ENCODE peak calls at places on chromosomes 2 and 18, in six cellular contexts. W is fibroblast of lung, X is dorsolateral prefrontal cortex, U is endodermal cell, V is MM.1S, R is left ventricle myocardium inferior. Y is an unnamed sample.

GRCh38 chr2:222318026-222318711 is 19.4 kb upstream of the PAX3 start:
- DNase-seq in V (peak), R (peak), W (peak), U (peak), X (peak), Y (peak)

GRCh38 chr2:109213646-109214417 is 84.8 kb downstream of the SH3RF3 start:
- DNase-seq in W (peak), X (no peak), V (peak), R (no peak), U (no peak), Y (peak)

GRCh38 chr18:48207733-48208132 is 201.4 kb downstream of the ZBTB7C start:
- DNase-seq in V (no peak), W (no peak), X (no peak), U (no peak), R (no peak), Y (no peak)

GRCh38 chr2:44777542-44777941 is 164.0 kb upstream of the SIX3 start:
- DNase-seq in U (no peak), W (no peak), V (no peak), X (no peak), R (no peak), Y (no peak)

GRCh38 chr2:150466770-150467640 is 20.5 kb downstream of the RND3 start:
- DNase-seq in R (no peak), U (no peak), X (no peak), V (no peak), W (peak), Y (no peak)

GRCh38 chr2:135819211-135819610 is 17.8 kb downstream of the LCT start:
- DNase-seq in W (peak), X (no peak), V (no peak), R (no peak), U (peak), Y (no peak)

GRCh38 chr2:235765181-235765820 is 271.5 kb downstream of the AGAP1 start:
- DNase-seq in V (no peak), W (peak), X (peak), U (peak), R (no peak), Y (no peak)

GRCh38 chr2:120774557-120775160 is 39.0 kb downstream of the GLI2 start:
- DNase-seq in R (peak), X (no peak), U (peak), V (no peak), W (no peak), Y (no peak)

GRCh38 chr18:42072407-42072806 is 117.4 kb downstream of the PIK3C3 start:
- DNase-seq in R (no peak), W (no peak), U (no peak), X (no peak), V (no peak), Y (no peak)

GRCh38 chr2:213216461-213216860 is 65.0 kb upstream of the IKZF2 start:
- DNase-seq in U (no peak), V (no peak), W (peak), X (no peak), R (no peak), Y (no peak)

GRCh38 chr2:27798948-27799645 is 27.6 kb downstream of the MRPL33 start:
- DNase-seq in U (peak), W (peak), X (peak), R (peak), V (no peak), Y (peak)

GRCh38 chr2:200466703-200467418 is 43.0 kb downstream of the KCTD18 start:
- DNase-seq in X (no peak), R (no peak), W (no peak), U (no peak), V (no peak), Y (peak)

GRCh38 chr2:124254621-124255020 is 229.5 kb downstream of the CNTNAP5 start:
- DNase-seq in U (no peak), R (no peak), W (peak), X (no peak), V (no peak), Y (no peak)

GRCh38 chr18:71995895-71996443 is 548.2 kb downstream of the CBLN2 start:
- DNase-seq in X (no peak), W (no peak), V (no peak), U (no peak), R (no peak), Y (no peak)

GRCh38 chr2:98502556-98503335 is 58.1 kb downstream of the INPP4A start:
- DNase-seq in V (peak), R (no peak), W (peak), X (no peak), U (peak), Y (peak)

GRCh38 chr2:203237501-203238238 is 1.1 kb upstream of the CYP20A1 start:
- DNase-seq in X (no peak), V (no peak), U (no peak), W (no peak), R (no peak), Y (no peak)

GRCh38 chr2:200342235-200342634 is 35.7 kb downstream of the SPATS2L start:
- DNase-seq in R (no peak), U (no peak), X (peak), W (no peak), V (no peak), Y (no peak)

GRCh38 chr2:70144443-70145167 is 46.2 kb downstream of the C2orf42 start:
- DNase-seq in W (no peak), V (no peak), U (peak), R (no peak), X (no peak), Y (no peak)

GRCh38 chr2:202109737-202110184 is 36.7 kb downstream of the KIAA2012 start:
- DNase-seq in W (peak), V (no peak), U (peak), X (no peak), R (peak), Y (no peak)

GRCh38 chr2:239359194-239359912 is 41.5 kb downstream of the HDAC4 start:
- DNase-seq in R (no peak), X (no peak), W (no peak), U (no peak), V (no peak), Y (peak)

GRCh38 chr2:231709981-231710750 is 1.8 kb downstream of the PTMA start:
- DNase-seq in X (peak), W (peak), R (peak), V (peak), U (peak), Y (peak)

GRCh38 chr18:40877096-40877495 is 1077.9 kb upstream of the PIK3C3 start:
- DNase-seq in U (no peak), X (no peak), W (peak), V (no peak), R (no peak), Y (no peak)

GRCh38 chr2:2763351-2763997 is 432.4 kb upstream of the MYT1L start:
- DNase-seq in X (no peak), U (peak), R (no peak), W (no peak), V (no peak), Y (no peak)

GRCh38 chr2:105329197-105329554 is 359 bp downstream of the TGFBRAP1 start:
- DNase-seq in W (no peak), R (no peak), U (peak), X (no peak), V (peak), Y (no peak)

GRCh38 chr2:105327690-105328089 is 1.8 kb downstream of the TGFBRAP1 start:
- DNase-seq in X (no peak), R (no peak), V (no peak), W (no peak), U (no peak), Y (no peak)

GRCh38 chr2:105329561-105330495 is at the start of gene TGFBRAP1:
- DNase-seq in U (peak), X (peak), R (peak), V (peak), W (peak), Y (no peak)

GRCh38 chr2:105330681-105331375 is 1.3 kb upstream of the TGFBRAP1 start:
- DNase-seq in R (no peak), X (no peak), U (no peak), V (no peak), W (no peak), Y (no peak)

GRCh38 chr2:105328281-105329196 is 996 bp downstream of the TGFBRAP1 start:
- DNase-seq in V (peak), U (peak), W (peak), X (peak), R (no peak), Y (no peak)
- H3K27ac ChIP-seq in V (peak), U (no peak), W (peak), X (peak), R (peak), Y (peak)

GRCh38 chr2:175871331-175871730 is 130.7 kb downstream of the LNPK start:
- DNase-seq in V (no peak), W (peak), R (no peak), U (no peak), X (no peak), Y (no peak)
- H3K4me3 ChIP-seq in V (no peak), W (no peak), R (no peak), U (no peak), X (no peak), Y (no peak)

GRCh38 chr2:114729025-114729424 is 286.6 kb downstream of the DPP10 start:
- DNase-seq in R (no peak), X (no peak), W (no peak), U (no peak), V (no peak), Y (no peak)
- TF ChIP-seq CTCF in R (peak), X (peak), W (no peak), U (peak), V (no peak), Y (no peak)

GRCh38 chr18:75216212-75216925 is 5.8 kb downstream of the TSHZ1 start:
- DNase-seq in U (no peak), W (no peak), X (no peak), R (no peak), V (no peak), Y (no peak)
- H3K27ac ChIP-seq in U (no peak), W (no peak), X (peak), R (peak), V (no peak), Y (peak)

DNA sequence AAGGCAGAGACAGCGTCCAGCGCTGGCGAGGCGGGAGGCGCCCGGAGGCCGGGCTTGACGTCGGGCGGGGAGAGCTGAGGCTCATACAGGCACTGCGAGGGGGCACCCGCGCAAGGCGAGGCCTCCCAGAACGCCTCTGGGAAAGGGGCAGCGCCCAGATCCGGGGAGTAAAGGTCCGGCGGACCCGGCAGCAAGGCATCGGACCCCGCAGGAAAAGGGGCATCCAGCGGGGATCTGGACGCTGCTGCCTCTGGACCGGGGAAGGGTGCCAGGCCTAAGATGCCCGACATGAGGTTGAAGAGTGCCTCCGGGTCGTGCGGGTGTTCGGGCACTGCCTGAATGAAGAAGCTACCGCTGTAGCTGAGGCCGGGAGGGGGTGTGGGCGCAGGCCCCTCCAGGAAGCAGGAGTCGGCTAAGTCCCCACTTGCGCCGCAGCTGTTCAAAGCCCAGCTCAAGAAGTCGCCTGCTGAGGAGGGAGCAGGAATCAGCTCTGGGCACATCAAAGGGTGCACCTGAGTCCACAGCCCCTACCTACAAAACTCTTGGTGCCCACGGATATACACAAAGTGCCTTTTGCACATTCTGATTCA is 937 bp downstream of the EGR4 start:
- DNase-seq in R (no peak), W (no peak), V (no peak), U (peak), X (no peak), Y (no peak)
- H3K4me3 ChIP-seq in R (no peak), W (no peak), V (no peak), U (peak), X (peak), Y (no peak)